ENCODE peak calls at places on chromosomes 1 and 21, in nine cellular contexts. P is BE2C; Q is naive thymus-derived CD4-positive, alpha-beta T cell; M is astrocyte; J is uterus; H is tibial artery; E is CD4-positive, CD25-positive, alpha-beta regulatory T cell; Z is cardiac muscle cell; G is K562. Y is an unnamed sample. For H3K9me3, H3K36me3 and H3K27me3, the result is how much of the 10 kb centered on the place peaks cover.

GRCh38 chr1:18970762-18971161 is 14.3 kb upstream of the IFFO2 start:
- DNase-seq in P (no peak), Q (no peak), M (no peak), J (no peak), H (peak), E (no peak), Z (no peak), G (no peak), Y (no peak)

GRCh38 chr1:4058122-4058521 is 158.1 kb upstream of the C1orf174 start:
- DNase-seq in P (no peak), Q (no peak), M (no peak), J (no peak), H (no peak), E (no peak), Z (no peak), G (no peak), Y (no peak)

GRCh38 chr1:48228156-48228555 is 5.6 kb downstream of the SLC5A9 start:
- DNase-seq in P (no peak), Q (no peak), M (no peak), J (no peak), H (no peak), E (no peak), Z (peak), G (no peak), Y (no peak)

GRCh38 chr1:86441581-86441980 is 17.6 kb downstream of the CLCA2 start:
- DNase-seq in P (no peak), Q (peak), M (no peak), J (no peak), H (no peak), E (no peak), Z (no peak), G (no peak), Y (no peak)

GRCh38 chr1:93680121-93681094 is 1.2 kb downstream of the BCAR3 start:
- DNase-seq in P (peak), Q (no peak), M (peak), J (peak), H (peak), E (no peak), Z (peak), G (peak), Y (peak)

GRCh38 chr1:17719874-17720273 is 35.3 kb upstream of the ACTL8 start:
- DNase-seq in P (no peak), Q (no peak), M (peak), J (no peak), H (no peak), E (no peak), Z (no peak), G (no peak), Y (peak)

GRCh38 chr1:231694081-231694443 is 67.5 kb downstream of the DISC1 start:
- DNase-seq in P (no peak), Q (no peak), M (no peak), J (no peak), H (no peak), E (no peak), Z (no peak), G (no peak), Y (no peak)

GRCh38 chr1:215710340-215710971 is 143.4 kb downstream of the KCTD3 start:
- DNase-seq in P (peak), Q (no peak), M (peak), J (no peak), H (no peak), E (no peak), Z (peak), G (peak), Y (peak)

GRCh38 chr1:155091071-155092051 is 12.7 kb downstream of the EFNA3 start:
- DNase-seq in P (peak), Q (peak), M (peak), J (peak), H (peak), E (peak), Z (peak), G (peak), Y (peak)

GRCh38 chr21:27149034-27149433 is 182.1 kb upstream of the ADAMTS5 start:
- DNase-seq in P (no peak), Q (no peak), M (peak), J (no peak), H (no peak), E (no peak), Z (no peak), G (no peak), Y (no peak)

GRCh38 chr1:6465461-6466005 is 440 bp downstream of the TNFRSF25 start:
- DNase-seq in P (no peak), Q (peak), M (no peak), J (no peak), H (no peak), E (peak), Z (no peak), G (no peak), Y (no peak)

DNA sequence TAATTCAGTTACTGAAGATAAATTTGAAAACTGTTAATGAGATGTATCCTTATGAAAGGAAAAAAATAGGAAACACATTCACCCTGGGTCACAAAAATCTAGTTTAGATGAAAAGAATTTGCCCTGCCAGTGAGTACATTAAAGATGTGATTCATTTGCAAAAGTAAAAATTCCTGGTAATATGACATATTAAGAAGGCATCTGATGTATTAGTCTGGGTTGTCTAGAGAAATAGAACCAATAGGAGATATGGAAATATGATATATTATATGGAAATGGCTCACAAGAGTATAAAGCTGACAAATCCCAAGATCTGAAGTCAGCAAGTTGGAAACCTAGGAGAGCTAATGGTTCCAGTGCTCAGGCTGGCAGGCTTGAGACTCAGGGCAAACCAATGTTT is 153.8 kb downstream of the MRPL39 start:
- DNase-seq in P (no peak), Q (no peak), M (peak), J (no peak), H (no peak), E (no peak), Z (no peak), G (no peak), Y (no peak)
- H3K9me3 ChIP-seq in P (under half), Q (under half), M (under half), J (under half), H (under half), E (under half), Z (under half), G (under half), Y (under half)

DNA sequence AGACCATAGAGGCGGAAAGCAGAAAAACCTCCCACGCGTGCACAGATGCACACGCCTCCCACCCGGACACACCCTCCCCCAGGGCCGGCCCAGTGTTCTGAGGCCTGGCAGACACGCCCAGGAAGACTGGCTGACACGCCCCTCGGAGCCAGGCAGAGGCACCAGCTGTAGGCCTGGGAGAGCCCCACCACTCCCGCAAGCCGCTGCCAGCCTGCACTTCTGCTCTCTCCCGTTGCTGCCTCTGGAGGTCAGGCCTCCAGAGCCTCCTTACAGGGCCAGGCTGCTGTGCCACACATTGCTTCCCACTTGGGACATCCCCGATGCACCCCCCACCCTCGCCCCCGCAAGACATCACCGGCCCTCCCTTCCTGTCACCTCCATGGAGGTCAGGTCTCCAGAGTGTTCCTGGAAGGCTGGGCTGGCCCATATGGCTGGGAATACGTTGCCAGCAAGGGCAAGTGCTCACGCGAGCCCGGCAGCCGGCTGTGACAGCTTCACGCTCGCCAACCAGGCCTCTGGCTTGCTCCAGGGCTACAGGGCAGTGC is 40.4 kb downstream of the CASZ1 start:
- DNase-seq in P (peak), Q (peak), M (no peak), J (peak), H (no peak), E (peak), Z (no peak), G (peak), Y (peak)
- H3K36me3 ChIP-seq in P (under half), Q (under half), M (under half), J (under half), H (under half), E (under half), Z (under half), G (under half), Y (under half)

DNA sequence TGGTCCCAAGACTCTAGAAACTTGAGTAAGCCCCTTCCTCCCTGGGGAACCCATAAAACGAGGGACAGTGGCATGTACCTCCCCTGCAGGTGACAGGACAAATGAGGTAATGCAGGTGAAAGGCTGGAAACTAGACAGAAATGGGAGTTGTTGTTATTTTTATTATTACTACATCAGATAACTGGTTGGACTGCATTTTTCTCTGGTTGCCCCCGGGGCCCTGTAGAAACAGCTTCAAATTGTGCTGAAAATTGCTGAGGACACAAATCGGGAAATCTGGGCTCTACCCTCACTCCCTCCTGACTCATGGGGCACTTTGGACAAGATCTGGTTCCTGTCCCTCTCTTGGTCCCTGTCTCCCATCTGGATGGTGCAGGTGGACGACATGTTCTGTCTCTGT is 132.3 kb upstream of the WNT4 start:
- DNase-seq in P (no peak), Q (no peak), M (no peak), J (no peak), H (no peak), E (no peak), Z (no peak), G (no peak), Y (no peak)
- H3K27me3 ChIP-seq in P (under half), Q (under half), M (under half), J (under half), H (half or more), E (under half), Z (under half), G (half or more), Y (under half)

GRCh38 chr1:8232036-8232757 is 85.7 kb upstream of the SLC45A1 start:
- DNase-seq in P (peak), Q (no peak), M (peak), J (peak), H (no peak), E (no peak), Z (no peak), G (no peak), Y (no peak)

GRCh38 chr1:8223531-8223930 is 94.4 kb upstream of the SLC45A1 start:
- DNase-seq in P (no peak), Q (no peak), M (no peak), J (no peak), H (no peak), E (no peak), Z (no peak), G (no peak), Y (no peak)

GRCh38 chr1:8226747-8227146 is 91.2 kb upstream of the SLC45A1 start:
- DNase-seq in P (no peak), Q (no peak), M (no peak), J (no peak), H (no peak), E (no peak), Z (no peak), G (no peak), Y (no peak)

GRCh38 chr1:8230284-8230605 is 87.7 kb upstream of the SLC45A1 start:
- DNase-seq in P (no peak), Q (no peak), M (no peak), J (no peak), H (no peak), E (no peak), Z (no peak), G (no peak), Y (no peak)

DNA sequence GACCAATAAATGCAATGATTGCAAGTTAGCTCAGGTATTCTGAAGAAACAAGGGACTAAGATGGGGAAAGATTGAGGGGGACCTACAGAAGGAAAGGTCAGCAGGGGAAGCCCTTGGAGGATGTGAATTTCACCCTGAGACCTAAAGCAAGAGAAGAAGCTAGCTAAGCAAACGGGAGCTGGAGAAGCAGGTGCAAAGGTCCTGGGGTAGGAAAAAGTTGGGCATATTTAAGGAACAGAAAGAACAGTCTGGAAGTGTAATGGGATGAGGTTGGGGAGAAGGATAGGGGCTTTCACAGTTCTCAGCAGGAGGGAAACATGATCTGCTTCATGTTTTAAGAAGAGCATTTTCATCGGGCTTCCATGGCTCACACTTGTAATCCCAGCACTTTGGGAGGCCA is 89.7 kb upstream of the SLC45A1 start:
- DNase-seq in P (no peak), Q (no peak), M (no peak), J (no peak), H (no peak), E (no peak), Z (no peak), G (no peak), Y (no peak)
- H3K9me3 ChIP-seq in P (under half), Q (under half), M (under half), J (under half), H (under half), E (under half), Z (under half), G (under half), Y (under half)

GRCh38 chr21:33642027-33642895 is at the start of gene ITSN1:
- DNase-seq in P (peak), Q (peak), M (peak), J (peak), H (peak), E (peak), Z (peak), G (peak), Y (peak)

GRCh38 chr21:33642896-33643657 is 776 bp downstream of the ITSN1 start:
- DNase-seq in P (peak), Q (peak), M (peak), J (peak), H (peak), E (peak), Z (peak), G (peak), Y (peak)

GRCh38 chr21:33641339-33642026 is at the start of gene CRYZL1:
- DNase-seq in P (peak), Q (peak), M (peak), J (peak), H (peak), E (peak), Z (peak), G (peak), Y (peak)

GRCh38 chr21:33643658-33644311 is 1.5 kb downstream of the ITSN1 start:
- DNase-seq in P (no peak), Q (no peak), M (peak), J (no peak), H (no peak), E (no peak), Z (peak), G (no peak), Y (peak)

DNA sequence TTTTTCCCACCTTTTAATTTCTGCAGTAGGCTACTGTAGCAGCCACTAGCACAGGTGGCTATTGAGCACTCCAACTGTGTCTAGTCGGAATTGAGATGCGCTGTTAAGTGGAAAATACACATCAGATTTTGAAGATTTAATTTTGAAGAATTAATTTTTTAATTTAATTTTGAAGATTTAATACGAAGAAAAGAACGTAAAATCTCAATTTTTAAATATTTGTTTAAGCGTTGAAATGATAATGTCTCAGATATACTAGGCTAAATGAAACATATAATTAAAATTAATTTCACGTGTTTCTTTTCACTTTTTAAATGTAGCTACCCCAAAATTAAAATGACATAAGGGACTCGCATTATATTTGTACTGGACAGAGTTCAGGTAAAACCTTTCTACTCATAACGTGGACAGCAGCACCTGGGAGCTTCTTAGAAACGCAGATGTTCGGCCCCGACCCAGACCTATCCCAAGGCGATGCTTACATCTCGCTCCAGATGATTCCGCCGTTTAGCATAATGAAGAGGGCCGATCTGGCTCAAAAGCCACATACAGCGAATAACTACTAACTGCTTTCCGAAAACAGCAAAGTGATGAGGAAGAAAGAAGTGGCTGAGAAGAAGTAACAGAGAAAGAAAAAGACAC is 723 bp downstream of the CRYZL1 start:
- DNase-seq in P (peak), Q (peak), M (peak), J (no peak), H (no peak), E (no peak), Z (peak), G (no peak), Y (no peak)
- H3K36me3 ChIP-seq in P (under half), Q (under half), M (under half), J (under half), H (under half), E (under half), Z (under half), G (under half), Y (under half)

GRCh38 chr1:226736908-226737818 is 1.9 kb downstream of the ITPKB start:
- DNase-seq in P (peak), Q (peak), M (no peak), J (peak), H (peak), E (peak), Z (peak), G (no peak), Y (no peak)

GRCh38 chr1:226733876-226734414 is 5.1 kb downstream of the ITPKB start:
- DNase-seq in P (no peak), Q (no peak), M (no peak), J (no peak), H (no peak), E (no peak), Z (no peak), G (no peak), Y (no peak)

GRCh38 chr1:226736001-226736907 is 2.8 kb downstream of the ITPKB start:
- DNase-seq in P (peak), Q (peak), M (no peak), J (peak), H (peak), E (peak), Z (no peak), G (no peak), Y (no peak)

GRCh38 chr1:226734611-226735153 is 4.4 kb downstream of the ITPKB start:
- DNase-seq in P (no peak), Q (no peak), M (no peak), J (no peak), H (no peak), E (no peak), Z (no peak), G (no peak), Y (no peak)

DNA sequence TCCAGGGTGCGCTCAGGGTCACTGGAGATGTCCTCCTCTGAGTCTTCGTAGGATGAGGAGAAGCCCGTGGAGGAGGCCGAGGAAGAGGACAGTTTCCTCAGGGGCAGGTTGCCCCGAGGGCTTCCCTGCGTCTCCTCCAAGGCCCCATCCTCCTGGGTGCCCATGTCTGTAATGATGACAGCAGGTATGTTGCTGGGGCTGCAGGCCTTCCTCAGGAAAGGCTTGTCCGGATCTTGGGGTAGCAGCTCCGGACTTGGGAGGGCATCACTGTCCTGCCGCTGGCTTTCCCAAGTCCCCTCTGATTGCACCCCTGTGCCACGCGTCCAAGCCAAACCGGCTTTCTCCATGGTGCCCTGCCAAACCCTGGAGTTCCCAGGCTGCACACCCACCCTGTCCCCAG is 3.5 kb downstream of the ITPKB start:
- DNase-seq in P (no peak), Q (no peak), M (no peak), J (no peak), H (no peak), E (no peak), Z (no peak), G (no peak), Y (no peak)
- H3K27me3 ChIP-seq in P (under half), Q (under half), M (under half), J (under half), H (under half), E (under half), Z (half or more), G (half or more), Y (under half)